ENCODE peak calls at places on chromosomes 12 and 14, in ten cellular contexts. M is B cell; O is uterus; X is CD4-positive, alpha-beta T cell; R is progenitor cell of endocrine pancreas; L is bronchial epithelial cell; S is right lobe of liver; K is astrocyte of the spinal cord; F is kidney; G is fibroblast of lung. I is an unnamed sample.

GRCh38 chr12:56941299-56942017 is 7.2 kb upstream of the SDR9C7 start:
- DNase-seq in S (peak), L (peak), G (no peak), X (no peak), M (no peak), O (peak), R (no peak), K (peak), F (no peak), I (peak)

GRCh38 chr12:49533331-49533730 is 5.5 kb upstream of the KCNH3 start:
- DNase-seq in X (no peak), S (no peak), R (no peak), L (no peak), G (no peak), F (no peak), M (no peak), K (no peak), O (no peak), I (no peak)

GRCh38 chr14:96225745-96226151 is 21.1 kb downstream of the BDKRB2 start:
- DNase-seq in G (peak), L (peak), K (no peak), X (no peak), R (peak), M (no peak), O (no peak), S (no peak), F (peak), I (no peak)

GRCh38 chr12:131371580-131372475 is 339.1 kb upstream of the SFSWAP start:
- DNase-seq in L (no peak), X (no peak), R (no peak), M (no peak), G (no peak), S (no peak), K (no peak), F (no peak), O (peak), I (no peak)

GRCh38 chr12:78146365-78146772 is 315.7 kb downstream of the NAV3 start:
- DNase-seq in G (peak), O (no peak), L (peak), R (no peak), M (peak), S (no peak), X (no peak), K (peak), F (no peak), I (no peak)

GRCh38 chr12:70854871-70855578 is 65.5 kb downstream of the PTPRR start:
- DNase-seq in F (no peak), K (no peak), G (no peak), O (no peak), M (no peak), X (no peak), R (no peak), L (no peak), S (no peak), I (no peak)

GRCh38 chr12:98424726-98425401 is 90.5 kb upstream of the TMPO start:
- DNase-seq in O (peak), R (peak), G (peak), M (peak), K (peak), S (peak), F (no peak), X (peak), L (peak), I (peak)

GRCh38 chr14:74948228-74949175 is 6.9 kb downstream of the PGF start:
- DNase-seq in G (no peak), X (no peak), S (no peak), K (no peak), R (no peak), M (no peak), L (no peak), F (no peak), O (no peak), I (no peak)

GRCh38 chr12:116441292-116441691 is 117.9 kb upstream of the MAP1LC3B2 start:
- DNase-seq in G (no peak), M (no peak), O (no peak), L (no peak), S (no peak), X (no peak), F (no peak), R (no peak), K (peak), I (no peak)

GRCh38 chr12:62135553-62136200 is 124.5 kb upstream of the USP15 start:
- DNase-seq in K (no peak), L (no peak), R (no peak), G (no peak), O (no peak), S (no peak), X (no peak), M (no peak), F (no peak), I (no peak)

GRCh38 chr12:84738481-84738972 is 174.1 kb downstream of the SLC6A15 start:
- DNase-seq in F (no peak), R (no peak), L (peak), K (peak), X (no peak), S (no peak), M (no peak), O (no peak), G (peak), I (no peak)

GRCh38 chr14:29536886-29537511 is 390.6 kb downstream of the PRKD1 start:
- DNase-seq in L (peak), R (no peak), G (peak), X (no peak), M (no peak), O (no peak), K (peak), F (no peak), S (no peak), I (peak)

GRCh38 chr12:597926-598568 is 65.2 kb downstream of the NINJ2 start:
- DNase-seq in L (peak), M (no peak), F (peak), K (no peak), S (no peak), O (no peak), G (no peak), R (no peak), X (no peak), I (no peak)

GRCh38 chr14:31677630-31678029 is 116.4 kb downstream of the NUBPL start:
- DNase-seq in K (no peak), X (no peak), R (no peak), S (no peak), M (no peak), G (no peak), F (no peak), L (no peak), O (no peak), I (no peak)

GRCh38 chr12:89636054-89636775 is 72.4 kb downstream of the ATP2B1 start:
- DNase-seq in F (no peak), G (peak), L (peak), S (no peak), R (no peak), M (no peak), O (no peak), K (peak), X (no peak), I (no peak)

GRCh38 chr14:97832734-97833133 is 1035.6 kb downstream of the VRK1 start:
- DNase-seq in X (no peak), G (no peak), K (no peak), M (no peak), F (no peak), L (no peak), R (no peak), O (no peak), S (no peak), I (no peak)

GRCh38 chr14:101813171-101813759 is 51.8 kb downstream of the PPP2R5C start:
- DNase-seq in K (no peak), M (no peak), S (no peak), L (no peak), X (no peak), R (no peak), G (no peak), F (no peak), O (peak), I (no peak)

GRCh38 chr12:109221277-109221931 is 87.7 kb downstream of the FOXN4 start:
- DNase-seq in F (no peak), O (no peak), X (no peak), L (no peak), R (no peak), M (no peak), G (no peak), S (no peak), K (no peak), I (no peak)

GRCh38 chr12:76158518-76159321 is 74.2 kb upstream of the NAP1L1 start:
- DNase-seq in F (no peak), L (peak), K (peak), R (peak), M (peak), G (peak), X (peak), S (peak), O (no peak), I (peak)

GRCh38 chr14:28767851-28768548 is 1.4 kb downstream of the FOXG1 start:
- DNase-seq in G (no peak), O (no peak), R (no peak), K (no peak), L (no peak), X (no peak), M (no peak), S (no peak), F (peak), I (no peak)

GRCh38 chr12:6204533-6205143 is 4.4 kb downstream of the CD9 start:
- DNase-seq in G (no peak), R (no peak), O (no peak), K (no peak), F (no peak), M (no peak), L (no peak), X (no peak), S (no peak), I (no peak)
- TF ChIP-seq CTCF in G (no peak), R (no peak), O (no peak), K (no peak), F (no peak), M (no peak), L (peak), X (no peak), S (no peak), I (no peak)

GRCh38 chr14:23531391-23531790 is 20.2 kb downstream of the ZFHX2 start:
- DNase-seq in X (no peak), L (no peak), K (no peak), M (no peak), G (no peak), S (no peak), F (no peak), R (no peak), O (no peak), I (no peak)
- TF ChIP-seq CTCF in X (no peak), L (no peak), K (no peak), M (no peak), G (no peak), S (no peak), F (no peak), R (no peak), O (no peak), I (no peak)

DNA sequence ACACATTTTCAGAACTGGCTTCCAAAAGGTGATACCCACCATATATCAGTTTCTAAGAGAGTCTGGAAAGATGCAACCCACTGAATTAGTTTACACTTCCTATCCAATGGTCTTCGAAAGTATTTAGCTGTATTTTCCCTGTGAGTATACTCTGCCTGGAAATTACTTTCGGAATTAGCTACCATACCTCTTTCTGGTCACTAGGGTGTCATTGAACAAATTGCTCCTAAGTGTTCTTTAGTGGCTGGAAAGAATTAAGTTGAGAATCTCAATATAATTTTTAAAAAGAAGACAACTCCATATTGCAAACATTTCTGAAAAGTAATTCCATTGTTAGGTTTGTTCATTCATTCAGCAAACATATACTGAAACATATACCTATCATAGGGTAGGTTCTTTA is 283.1 kb upstream of the SSTR1 start:
- DNase-seq in R (no peak), G (no peak), F (no peak), M (no peak), L (no peak), O (no peak), S (no peak), K (no peak), X (no peak), I (no peak)
- TF ChIP-seq CTCF in R (no peak), G (no peak), F (no peak), M (no peak), L (no peak), O (no peak), S (no peak), K (no peak), X (no peak), I (no peak)

GRCh38 chr12:68911197-68911718 is 21.7 kb downstream of the CPM start:
- DNase-seq in R (no peak), K (no peak), G (no peak), X (no peak), M (no peak), S (no peak), F (no peak), O (no peak), L (no peak), I (no peak)

GRCh38 chr12:68910128-68910527 is 22.8 kb downstream of the CPM start:
- DNase-seq in F (no peak), X (no peak), O (no peak), R (no peak), S (no peak), M (no peak), K (no peak), L (peak), G (peak), I (no peak)

GRCh38 chr12:68915055-68915454 is 17.9 kb downstream of the CPM start:
- DNase-seq in K (peak), S (no peak), L (peak), R (no peak), G (peak), O (no peak), M (no peak), X (no peak), F (no peak), I (no peak)

GRCh38 chr12:68913682-68914081 is 19.3 kb downstream of the CPM start:
- DNase-seq in R (no peak), O (no peak), X (no peak), K (peak), M (no peak), L (no peak), S (no peak), G (no peak), F (no peak), I (no peak)

DNA sequence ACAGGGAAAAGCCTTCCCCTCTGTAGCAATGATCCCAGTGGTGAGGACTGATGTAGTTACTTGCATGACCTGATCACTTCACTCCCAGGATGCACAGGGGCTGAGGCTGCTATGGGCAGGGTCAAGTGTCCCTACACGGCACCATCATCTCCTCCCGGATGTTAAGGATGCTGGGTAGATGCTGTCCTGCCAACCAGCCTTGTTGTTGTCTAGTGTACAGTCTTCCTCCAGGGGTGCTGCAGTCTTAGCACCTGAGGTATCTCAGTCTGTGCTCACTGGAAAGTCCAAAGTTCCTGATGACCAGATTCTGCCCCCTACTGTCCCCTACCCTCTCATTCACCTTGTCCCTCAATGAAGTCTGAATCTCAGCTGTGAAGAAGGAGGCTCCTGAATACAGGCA is 20.1 kb downstream of the CPM start:
- DNase-seq in S (no peak), G (no peak), F (no peak), L (no peak), X (no peak), R (no peak), M (no peak), O (no peak), K (no peak), I (no peak)
- TF ChIP-seq CTCF in S (no peak), G (no peak), F (no peak), L (no peak), X (no peak), R (no peak), M (no peak), O (no peak), K (no peak), I (no peak)

GRCh38 chr14:55713496-55713895 is 133.5 kb downstream of the KTN1 start:
- DNase-seq in X (no peak), S (no peak), G (peak), M (no peak), R (no peak), K (no peak), O (no peak), L (no peak), F (no peak), I (no peak)

GRCh38 chr14:55718551-55718950 is 138.5 kb downstream of the KTN1 start:
- DNase-seq in S (no peak), X (no peak), G (no peak), F (peak), O (no peak), K (no peak), L (no peak), R (no peak), M (no peak), I (no peak)

GRCh38 chr14:55717621-55718020 is 137.6 kb downstream of the KTN1 start:
- DNase-seq in F (no peak), M (no peak), S (no peak), R (no peak), X (no peak), G (no peak), K (no peak), O (no peak), L (no peak), I (no peak)

GRCh38 chr14:55712505-55712904 is 132.5 kb downstream of the KTN1 start:
- DNase-seq in K (no peak), O (no peak), X (no peak), F (no peak), S (peak), R (no peak), M (no peak), G (no peak), L (no peak), I (no peak)

GRCh38 chr14:55715889-55716288 is 135.9 kb downstream of the KTN1 start:
- DNase-seq in L (no peak), M (no peak), O (no peak), S (no peak), X (no peak), F (no peak), G (peak), K (peak), R (no peak), I (no peak)
- TF ChIP-seq CTCF in L (no peak), M (no peak), O (no peak), S (no peak), X (no peak), F (no peak), G (no peak), K (no peak), R (no peak), I (no peak)

DNA sequence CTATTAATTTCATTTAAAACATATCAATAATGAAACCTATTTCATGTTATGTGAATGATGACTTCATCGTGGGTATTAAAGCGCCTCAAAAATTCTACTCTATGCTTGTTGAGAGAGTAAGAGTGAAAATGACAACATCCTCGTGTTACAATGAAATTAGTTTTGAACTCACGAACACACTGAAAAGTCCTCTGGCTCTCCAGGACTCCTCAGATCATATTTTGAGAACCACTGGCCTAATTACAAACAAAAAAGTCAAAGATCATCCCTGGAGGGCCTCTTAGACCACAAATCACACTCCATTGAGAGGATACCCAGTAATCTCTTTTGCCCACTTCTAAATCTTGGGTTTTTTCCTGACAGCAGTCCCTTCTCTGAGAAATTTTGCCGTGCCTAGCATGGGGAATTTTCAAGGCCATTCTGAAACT is 19.1 kb downstream of the DAAM1 start:
- DNase-seq in L (no peak), G (no peak), R (no peak), F (no peak), X (no peak), S (no peak), O (no peak), M (no peak), K (no peak), I (no peak)
- TF ChIP-seq CTCF in L (no peak), G (no peak), R (no peak), F (no peak), X (no peak), S (no peak), O (no peak), M (no peak), K (no peak), I (no peak)

DNA sequence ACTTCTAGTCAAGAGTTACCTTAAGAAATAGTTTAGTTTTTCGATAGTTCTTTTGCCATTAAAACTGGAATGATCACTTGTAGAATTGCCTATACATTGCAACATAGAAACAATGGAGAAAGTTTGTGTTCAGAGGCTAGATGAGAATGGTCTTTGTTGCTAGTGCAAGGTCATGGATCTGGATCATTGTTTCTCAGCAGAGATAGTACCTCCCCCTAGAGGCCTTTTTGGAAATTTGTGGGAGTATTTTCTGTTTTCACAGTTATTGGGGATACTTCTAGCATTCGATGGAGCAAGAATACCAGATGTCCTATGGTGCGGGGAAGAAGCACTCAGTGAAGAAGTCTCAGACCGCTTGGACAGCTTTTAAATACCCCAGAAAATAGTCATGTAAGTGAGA is 138.8 kb upstream of the HMGA2 start:
- DNase-seq in O (no peak), R (no peak), G (peak), L (peak), M (no peak), X (no peak), F (no peak), K (peak), S (no peak), I (peak)
- TF ChIP-seq CTCF in O (peak), R (peak), G (peak), L (peak), M (no peak), X (no peak), F (peak), K (peak), S (peak), I (peak)

DNA sequence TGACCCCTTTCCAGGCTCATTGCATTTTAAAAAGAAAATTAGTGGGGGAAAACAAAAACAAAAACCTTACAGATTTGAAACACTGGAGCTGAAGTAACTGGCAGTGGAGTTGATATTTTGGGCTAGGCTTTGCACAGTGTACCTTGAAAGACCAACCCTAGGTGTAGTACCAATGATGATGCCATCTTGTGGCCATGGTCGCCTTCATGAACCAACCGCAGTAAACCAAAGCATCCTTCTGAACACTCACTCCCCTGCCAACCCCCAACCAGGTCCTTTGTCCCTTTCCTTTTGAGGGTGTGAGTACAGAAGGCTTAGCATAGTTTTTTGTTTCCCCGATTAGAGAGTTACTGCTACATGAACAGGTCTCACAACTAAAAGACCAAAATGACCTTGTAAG is 5.9 kb downstream of the TOMM20L start:
- DNase-seq in S (no peak), G (no peak), O (no peak), R (no peak), M (no peak), K (no peak), F (no peak), L (no peak), X (no peak), I (no peak)
- TF ChIP-seq CTCF in S (no peak), G (no peak), O (no peak), R (no peak), M (no peak), K (peak), F (no peak), L (peak), X (no peak), I (no peak)

DNA sequence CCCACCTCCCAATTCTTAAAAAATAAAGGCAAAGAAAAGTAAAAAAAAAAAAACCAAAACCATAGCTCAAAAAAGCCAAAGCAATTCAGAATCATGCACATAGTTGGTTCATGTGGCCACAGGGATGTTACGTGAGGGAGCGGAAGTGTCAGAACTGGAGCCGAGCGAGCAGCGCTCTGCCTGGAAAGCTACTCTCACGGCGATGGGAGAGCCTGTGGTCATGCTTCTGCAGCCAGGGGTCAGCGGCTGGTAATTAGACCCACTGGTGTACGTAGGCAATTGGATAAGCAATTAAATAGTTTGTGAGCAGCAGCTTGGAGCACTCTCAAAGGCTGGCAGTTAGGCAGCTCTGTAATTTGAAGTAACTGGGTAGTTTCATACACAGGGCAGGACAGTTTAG is 58.1 kb downstream of the TRHDE start:
- DNase-seq in G (peak), R (no peak), S (no peak), M (no peak), K (peak), X (no peak), L (no peak), F (peak), O (no peak), I (no peak)
- TF ChIP-seq CTCF in G (no peak), R (no peak), S (no peak), M (no peak), K (no peak), X (no peak), L (no peak), F (no peak), O (no peak), I (no peak)